ENCODE peak calls at places on chromosomes 5 and 9, in ten cellular contexts. H, A, I, Y, O, U, E, R, X and Z are unnamed samples.
A peak's percentile ranks its signal among the peaks of the same experiment; 100 is the strongest.

GRCh38 chr5:14671414-14671813 is 6.9 kb downstream of the OTULIN start:
- DNase-seq in H (no peak), A (no peak), I (no peak), Y (no peak), O (no peak), U (no peak), E (no peak), R (no peak), X (no peak), Z (peak; percentile 56)

GRCh38 chr9:29625292-29625731 is 2052.0 kb upstream of the C9orf72 start:
- DNase-seq in H (no peak), A (no peak), I (no peak), Y (no peak), O (no peak), U (no peak), E (no peak), R (no peak), X (no peak), Z (no peak)

GRCh38 chr9:38423273-38423938 is 848 bp downstream of the IGFBPL1 start:
- DNase-seq in H (no peak), A (no peak), I (no peak), Y (no peak), O (no peak), U (no peak), E (no peak), R (no peak), X (no peak), Z (no peak)

GRCh38 chr5:146338774-146339714 is at the start of gene POU4F3:
- DNase-seq in H (no peak), A (no peak), I (no peak), Y (no peak), O (no peak), U (no peak), E (peak; percentile 53), R (no peak), X (no peak), Z (no peak)

GRCh38 chr9:94999832-95000231 is 273.3 kb downstream of the AOPEP start:
- DNase-seq in H (no peak), A (no peak), I (no peak), Y (no peak), O (no peak), U (no peak), E (no peak), R (no peak), X (no peak), Z (no peak)

GRCh38 chr5:179607449-179607931 is 16.0 kb downstream of the HNRNPH1 start:
- DNase-seq in H (no peak), A (peak; percentile 74), I (no peak), Y (no peak), O (peak; percentile 62), U (peak; percentile 43), E (no peak), R (no peak), X (peak; percentile 75), Z (no peak)

GRCh38 chr5:149410721-149411432 is 31.8 kb upstream of the IL17B start:
- DNase-seq in H (no peak), A (no peak), I (no peak), Y (no peak), O (no peak), U (no peak), E (no peak), R (no peak), X (no peak), Z (no peak)

GRCh38 chr5:112154940-112155686 is 264.0 kb downstream of the EPB41L4A start:
- DNase-seq in H (peak; percentile 48), A (no peak), I (no peak), Y (no peak), O (peak; percentile 90), U (peak; percentile 42), E (no peak), R (no peak), X (no peak), Z (peak; percentile 48)

GRCh38 chr5:51484326-51484725 is 101.1 kb downstream of the ISL1 start:
- DNase-seq in H (no peak), A (no peak), I (peak; percentile 44), Y (no peak), O (no peak), U (no peak), E (no peak), R (no peak), X (no peak), Z (no peak)

GRCh38 chr5:156871212-156871611 is 21.1 kb downstream of the PPP1R2B start:
- DNase-seq in H (no peak), A (no peak), I (no peak), Y (no peak), O (no peak), U (no peak), E (no peak), R (no peak), X (no peak), Z (no peak)

GRCh38 chr5:72556351-72557146 is 49.3 kb upstream of the ZNF366 start:
- DNase-seq in H (peak; percentile 51), A (peak; percentile 86), I (peak; percentile 27), Y (peak; percentile 16), O (peak; percentile 73), U (peak; percentile 63), E (peak; percentile 2), R (peak; percentile 78), X (peak; percentile 77), Z (peak; percentile 60)

GRCh38 chr5:173855162-173855994 is 32.8 kb upstream of the CPEB4 start:
- DNase-seq in H (peak; percentile 31), A (no peak), I (no peak), Y (no peak), O (no peak), U (no peak), E (no peak), R (no peak), X (peak; percentile 44), Z (peak; percentile 18)

GRCh38 chr5:140166911-140167310 is 8.1 kb upstream of the CYSTM1 start:
- DNase-seq in H (no peak), A (no peak), I (no peak), Y (no peak), O (no peak), U (no peak), E (no peak), R (no peak), X (no peak), Z (no peak)

GRCh38 chr9:134474058-134474370 is 147.8 kb downstream of the RXRA start:
- DNase-seq in H (peak; percentile 46), A (peak; percentile 92), I (no peak), Y (no peak), O (peak; percentile 72), U (peak; percentile 38), E (no peak), R (no peak), X (peak; percentile 72), Z (no peak)

GRCh38 chr9:93126151-93126781 is 7.8 kb downstream of the NINJ1 start:
- DNase-seq in H (no peak), A (peak; percentile 71), I (no peak), Y (no peak), O (no peak), U (no peak), E (no peak), R (no peak), X (peak; percentile 38), Z (no peak)

GRCh38 chr5:3131161-3131560 is 379.7 kb upstream of the IRX2 start:
- DNase-seq in H (no peak), A (no peak), I (no peak), Y (no peak), O (no peak), U (no peak), E (no peak), R (no peak), X (no peak), Z (no peak)

GRCh38 chr9:69131682-69132081 is 42.4 kb upstream of the TJP2 start:
- DNase-seq in H (peak; percentile 75), A (no peak), I (no peak), Y (no peak), O (peak; percentile 85), U (peak; percentile 85), E (no peak), R (peak; percentile 36), X (no peak), Z (peak; percentile 33)

GRCh38 chr5:180787711-180788431 is 14.7 kb downstream of the MGAT1 start:
- DNase-seq in H (peak; percentile 61), A (no peak), I (no peak), Y (no peak), O (no peak), U (no peak), E (no peak), R (no peak), X (no peak), Z (no peak)

GRCh38 chr5:139670369-139671095 is 22.4 kb downstream of the CXXC5 start:
- DNase-seq in H (no peak), A (peak; percentile 76), I (no peak), Y (no peak), O (no peak), U (no peak), E (no peak), R (no peak), X (no peak), Z (no peak)

GRCh38 chr9:114124138-114124537 is 25.0 kb upstream of the KIF12 start:
- DNase-seq in H (no peak), A (peak; percentile 21), I (no peak), Y (no peak), O (no peak), U (no peak), E (no peak), R (no peak), X (no peak), Z (no peak)

GRCh38 chr5:55421074-55421529 is 113.3 kb downstream of the MTREX start:
- DNase-seq in H (no peak), A (no peak), I (peak; percentile 20), Y (peak; percentile 11), O (peak; percentile 87), U (no peak), E (no peak), R (no peak), X (no peak), Z (peak; percentile 8)

GRCh38 chr9:85215936-85216335 is 525.8 kb downstream of the AGTPBP1 start:
- DNase-seq in H (no peak), A (no peak), I (no peak), Y (no peak), O (peak; percentile 81), U (peak; percentile 33), E (no peak), R (no peak), X (no peak), Z (no peak)

GRCh38 chr9:135951889-135952663 is 9.1 kb downstream of the UBAC1 start:
- DNase-seq in H (peak; percentile 48), A (no peak), I (no peak), Y (no peak), O (no peak), U (no peak), E (peak; percentile 33), R (no peak), X (no peak), Z (peak; percentile 85)

GRCh38 chr9:17470449-17470848 is 108.4 kb upstream of the SH3GL2 start:
- DNase-seq in H (no peak), A (no peak), I (no peak), Y (no peak), O (no peak), U (no peak), E (no peak), R (no peak), X (no peak), Z (no peak)

GRCh38 chr5:168086104-168086610 is 205.3 kb upstream of the WWC1 start:
- DNase-seq in H (no peak), A (no peak), I (peak; percentile 97), Y (no peak), O (peak; percentile 88), U (peak; percentile 86), E (peak; percentile 14), R (no peak), X (no peak), Z (peak; percentile 83)

GRCh38 chr5:154460172-154460571 is 14.4 kb downstream of the SAP30L start:
- DNase-seq in H (no peak), A (no peak), I (no peak), Y (no peak), O (no peak), U (no peak), E (no peak), R (no peak), X (no peak), Z (no peak)

GRCh38 chr9:90086076-90086475 is 481.3 kb downstream of the GADD45G start:
- DNase-seq in H (no peak), A (no peak), I (no peak), Y (no peak), O (no peak), U (no peak), E (no peak), R (no peak), X (peak; percentile 62), Z (no peak)

GRCh38 chr5:5419291-5420210 is 2.9 kb upstream of the ICE1 start:
- DNase-seq in H (peak; percentile 96), A (no peak), I (peak; percentile 60), Y (no peak), O (peak; percentile 92), U (peak; percentile 61), E (no peak), R (no peak), X (no peak), Z (peak; percentile 77)